ENCODE peak calls at places on chromosomes 6 and 20, in eight cellular contexts. C is CD8-positive, alpha-beta T cell; V is PC-3; Y is T-helper 17 cell; S is lower lobe of right lung; H is heart left ventricle; J is right cardiac atrium; N is mucosa of descending colon. K is an unnamed sample. For H3K9me3, the result is how much of the 10 kb centered on the place peaks cover.

GRCh38 chr6:130964808-130965604 is 98.0 kb downstream of the EPB41L2 start:
- ATAC-seq in C (no peak), V (no peak), Y (no peak), S (no peak), H (no peak), J (no peak), N (no peak), K (no peak)

GRCh38 chr20:39643292-39643691 is 681.1 kb downstream of the DHX35 start:
- ATAC-seq in C (no peak), V (no peak), Y (no peak), S (no peak), H (no peak), J (no peak), N (no peak), K (no peak)

GRCh38 chr6:108988291-108988690 is 106.4 kb downstream of the SESN1 start:
- ATAC-seq in C (no peak), V (peak), Y (no peak), S (peak), H (peak), J (peak), N (no peak), K (no peak)

GRCh38 chr6:105790635-105791034 is 295.5 kb upstream of the PRDM1 start:
- ATAC-seq in C (no peak), V (no peak), Y (no peak), S (no peak), H (no peak), J (no peak), N (no peak), K (no peak)

GRCh38 chr6:95548188-95548837 is 29.0 kb upstream of the MANEA start:
- ATAC-seq in C (no peak), V (no peak), Y (no peak), S (no peak), H (no peak), J (no peak), N (no peak), K (no peak)

GRCh38 chr6:122641818-122642217 is 31.6 kb downstream of the PKIB start:
- ATAC-seq in C (no peak), V (no peak), Y (no peak), S (no peak), H (no peak), J (no peak), N (no peak), K (no peak)

GRCh38 chr6:106187424-106187982 is 101.4 kb downstream of the PRDM1 start:
- ATAC-seq in C (no peak), V (no peak), Y (peak), S (no peak), H (no peak), J (no peak), N (peak), K (no peak)

GRCh38 chr6:133099573-133099972 is 141.6 kb upstream of the EYA4 start:
- ATAC-seq in C (no peak), V (peak), Y (no peak), S (peak), H (no peak), J (no peak), N (no peak), K (no peak)

GRCh38 chr6:11538049-11538798 is 675 bp downstream of the TMEM170B start:
- ATAC-seq in C (peak), V (peak), Y (peak), S (peak), H (peak), J (peak), N (peak), K (peak)

GRCh38 chr20:50668798-50669197 is 22.5 kb downstream of the RIPOR3 start:
- ATAC-seq in C (no peak), V (no peak), Y (no peak), S (no peak), H (no peak), J (no peak), N (no peak), K (no peak)

GRCh38 chr6:153595903-153596302 is 443.1 kb upstream of the OPRM1 start:
- ATAC-seq in C (no peak), V (no peak), Y (no peak), S (no peak), H (no peak), J (no peak), N (no peak), K (peak)

GRCh38 chr6:157561929-157562810 is 181.2 kb downstream of the ZDHHC14 start:
- ATAC-seq in C (peak), V (no peak), Y (peak), S (no peak), H (no peak), J (no peak), N (peak), K (no peak)

GRCh38 chr6:156873654-156874380 is 96.6 kb downstream of the ARID1B start:
- ATAC-seq in C (no peak), V (peak), Y (no peak), S (no peak), H (no peak), J (no peak), N (no peak), K (no peak)

GRCh38 chr6:52376763-52377162 is 14.8 kb downstream of the PAQR8 start:
- ATAC-seq in C (no peak), V (no peak), Y (no peak), S (no peak), H (peak), J (peak), N (peak), K (no peak)

GRCh38 chr6:155614606-155615005 is 159.0 kb upstream of the NOX3 start:
- ATAC-seq in C (no peak), V (no peak), Y (no peak), S (no peak), H (no peak), J (no peak), N (no peak), K (no peak)
- H3K9me3 ChIP-seq in C (under half), V (under half), Y (under half), S (under half), H (under half), J (under half), N (under half), K (under half)

GRCh38 chr6:35911871-35912653 is 8.8 kb downstream of the SRPK1 start:
- ATAC-seq in C (no peak), V (peak), Y (no peak), S (no peak), H (no peak), J (no peak), N (no peak), K (no peak)
- H3K9me3 ChIP-seq in C (under half), V (under half), Y (under half), S (under half), H (under half), J (under half), N (under half), K (under half)

GRCh38 chr20:21515300-21516179 is 1.7 kb upstream of the NKX2-2 start:
- ATAC-seq in C (no peak), V (no peak), Y (no peak), S (no peak), H (no peak), J (no peak), N (no peak), K (no peak)
- H3K9me3 ChIP-seq in C (under half), V (under half), Y (under half), S (under half), H (under half), J (under half), N (under half), K (under half)

DNA sequence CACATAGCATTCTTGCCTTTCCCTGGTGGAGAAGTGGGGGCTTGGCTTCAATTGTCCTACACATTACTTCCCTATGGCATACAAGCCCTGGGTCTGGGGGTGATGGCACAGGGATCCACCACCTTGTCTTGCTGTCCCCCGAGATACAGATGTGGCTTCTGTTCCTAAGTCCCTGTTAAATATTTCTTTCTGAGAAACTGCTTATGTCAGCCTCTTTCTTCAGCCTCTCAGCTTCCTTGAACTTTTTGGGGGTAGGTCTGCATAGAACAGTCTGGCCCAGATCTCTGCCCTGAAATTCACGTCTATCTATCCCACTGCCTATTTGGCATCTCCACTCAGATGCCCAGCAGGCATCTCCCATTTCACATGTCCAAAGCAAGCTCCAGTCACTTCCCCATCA is 177.4 kb downstream of the SCP2D1 start:
- ATAC-seq in C (no peak), V (no peak), Y (no peak), S (no peak), H (no peak), J (no peak), N (no peak), K (no peak)
- H3K9me3 ChIP-seq in C (under half), V (under half), Y (under half), S (under half), H (under half), J (under half), N (under half), K (under half)

DNA sequence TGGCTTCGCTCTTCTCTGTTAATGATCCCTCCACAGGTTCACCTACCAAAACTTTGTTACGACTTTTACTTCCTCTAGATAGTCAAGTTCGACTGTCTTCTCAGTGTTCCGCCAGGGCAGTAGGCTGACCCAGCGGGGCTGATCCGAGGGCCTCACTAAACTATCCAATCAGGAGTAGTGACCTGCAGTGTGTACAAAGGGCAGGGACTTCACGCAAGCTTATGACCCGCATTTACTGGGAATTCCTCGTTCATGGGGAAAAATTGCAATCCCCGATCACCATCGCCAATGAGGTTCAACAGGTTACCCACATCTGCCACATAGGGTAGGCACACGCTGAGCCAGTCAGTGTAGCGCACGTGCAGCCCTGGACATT is 771.4 kb upstream of the DEFB115 start:
- ATAC-seq in C (no peak), V (no peak), Y (no peak), S (no peak), H (no peak), J (no peak), N (no peak), K (no peak)
- H3K9me3 ChIP-seq in C (under half), V (under half), Y (under half), S (under half), H (under half), J (under half), N (half or more), K (under half)

GRCh38 chr6:60670036-60670435 is 1616.0 kb downstream of the KHDRBS2 start:
- ATAC-seq in C (no peak), V (no peak), Y (no peak), S (no peak), H (no peak), J (no peak), N (no peak), K (no peak)
- H3K9me3 ChIP-seq in C (under half), V (under half), Y (under half), S (under half), H (under half), J (under half), N (under half), K (under half)

DNA sequence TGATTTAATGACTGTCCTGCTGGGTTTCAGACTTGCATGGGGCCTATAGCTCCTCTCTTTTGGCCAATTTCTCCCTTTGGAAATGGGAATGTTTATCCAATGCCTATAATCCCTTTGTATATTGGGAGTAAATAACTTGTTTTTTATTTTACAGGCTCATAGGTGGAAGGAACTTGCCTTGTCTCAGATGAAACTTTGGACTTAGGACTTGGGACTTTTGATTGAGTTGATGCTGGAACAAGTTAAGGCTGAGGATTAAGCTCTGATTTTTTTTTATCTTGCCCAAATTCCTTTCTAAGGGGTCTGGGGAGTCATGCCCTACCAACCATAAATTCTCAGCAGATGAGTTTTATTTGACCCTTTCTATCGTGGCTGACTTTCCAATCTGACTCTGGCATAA is 23.5 kb downstream of the WDR27 start:
- ATAC-seq in C (no peak), V (no peak), Y (no peak), S (no peak), H (no peak), J (no peak), N (no peak), K (no peak)
- H3K9me3 ChIP-seq in C (under half), V (under half), Y (under half), S (under half), H (under half), J (under half), N (under half), K (under half)

GRCh38 chr6:169932491-169932890 is 181.1 kb downstream of the ERMARD start:
- ATAC-seq in C (no peak), V (no peak), Y (no peak), S (no peak), H (no peak), J (no peak), N (no peak), K (no peak)
- H3K9me3 ChIP-seq in C (under half), V (under half), Y (under half), S (under half), H (under half), J (under half), N (under half), K (under half)

GRCh38 chr20:56194042-56194441 is 54.5 kb upstream of the MC3R start:
- ATAC-seq in C (no peak), V (no peak), Y (no peak), S (no peak), H (no peak), J (no peak), N (no peak), K (no peak)

GRCh38 chr20:56200456-56200855 is 48.1 kb upstream of the MC3R start:
- ATAC-seq in C (no peak), V (no peak), Y (no peak), S (no peak), H (no peak), J (no peak), N (no peak), K (no peak)

GRCh38 chr20:56195946-56196345 is 52.6 kb upstream of the MC3R start:
- ATAC-seq in C (no peak), V (no peak), Y (no peak), S (no peak), H (no peak), J (no peak), N (no peak), K (no peak)
- H3K9me3 ChIP-seq in C (under half), V (under half), Y (under half), S (under half), H (under half), J (under half), N (under half), K (under half)

DNA sequence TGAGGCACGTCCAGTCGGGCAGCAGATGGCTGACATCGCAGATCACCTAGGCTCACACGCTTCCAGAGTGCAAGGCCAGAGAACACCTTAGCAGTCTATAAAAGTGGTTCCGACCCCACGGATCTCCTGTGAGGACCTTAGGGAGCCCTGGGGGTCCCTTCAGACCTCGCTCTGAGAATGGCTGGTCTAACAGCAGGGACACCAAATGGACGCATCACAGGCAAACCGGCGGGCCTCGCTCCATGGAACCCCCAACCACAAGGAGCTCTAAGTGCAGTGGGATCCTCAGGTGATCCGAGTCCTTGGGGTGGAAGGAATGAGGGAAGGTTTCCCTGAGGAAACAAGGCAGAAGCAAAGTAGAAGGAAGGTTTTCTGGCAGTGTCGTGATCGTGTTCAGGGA is 135.4 kb downstream of the SMOC2 start:
- ATAC-seq in C (no peak), V (no peak), Y (no peak), S (no peak), H (no peak), J (no peak), N (no peak), K (no peak)
- H3K9me3 ChIP-seq in C (under half), V (under half), Y (under half), S (under half), H (under half), J (under half), N (under half), K (under half)

K was measured in gastroesophageal sphincter.